ENCODE peak calls at places on chromosomes 4 and X, in ten cellular contexts. One of them, this sample, is unnamed.

GRCh38 chr4:108116423-108117168 is 52.1 kb downstream of the LEF1 start:
- ATAC-seq in psoas muscle: no peak
- ATAC-seq in lower lobe of right lung: no peak
- ATAC-seq in naive thymus-derived CD4-positive, alpha-beta T cell: peak
- ATAC-seq in upper lobe of right lung: no peak
- ATAC-seq in left lung: peak
- ATAC-seq in HCT116: no peak
- ATAC-seq in CD8-positive, alpha-beta T cell: peak
- ATAC-seq in A549: no peak
- ATAC-seq in upper lobe of left lung: peak
- ATAC-seq in this sample: no peak

GRCh38 chr4:26355392-26356052 is 34.7 kb downstream of the RBPJ start:
- ATAC-seq in upper lobe of right lung: no peak
- ATAC-seq in lower lobe of right lung: no peak
- ATAC-seq in CD8-positive, alpha-beta T cell: no peak
- ATAC-seq in naive thymus-derived CD4-positive, alpha-beta T cell: no peak
- ATAC-seq in HCT116: no peak
- ATAC-seq in left lung: no peak
- ATAC-seq in psoas muscle: no peak
- ATAC-seq in A549: no peak
- ATAC-seq in upper lobe of left lung: no peak
- ATAC-seq in this sample: no peak

GRCh38 chrX:38107028-38107427 is 100.7 kb downstream of the SYTL5 start:
- ATAC-seq in left lung: no peak
- ATAC-seq in upper lobe of right lung: no peak
- ATAC-seq in A549: no peak
- ATAC-seq in CD8-positive, alpha-beta T cell: no peak
- ATAC-seq in naive thymus-derived CD4-positive, alpha-beta T cell: no peak
- ATAC-seq in psoas muscle: no peak
- ATAC-seq in upper lobe of left lung: no peak
- ATAC-seq in HCT116: no peak
- ATAC-seq in lower lobe of right lung: no peak
- ATAC-seq in this sample: no peak

GRCh38 chr4:141220271-141220654 is 432 bp upstream of the ZNF330 start:
- ATAC-seq in A549: no peak
- ATAC-seq in upper lobe of left lung: no peak
- ATAC-seq in left lung: no peak
- ATAC-seq in naive thymus-derived CD4-positive, alpha-beta T cell: no peak
- ATAC-seq in CD8-positive, alpha-beta T cell: no peak
- ATAC-seq in upper lobe of right lung: no peak
- ATAC-seq in psoas muscle: no peak
- ATAC-seq in HCT116: no peak
- ATAC-seq in lower lobe of right lung: no peak
- ATAC-seq in this sample: no peak

GRCh38 chr4:98745372-98745771 is 87.0 kb upstream of the TSPAN5 start:
- ATAC-seq in HCT116: peak
- ATAC-seq in naive thymus-derived CD4-positive, alpha-beta T cell: no peak
- ATAC-seq in upper lobe of right lung: no peak
- ATAC-seq in upper lobe of left lung: no peak
- ATAC-seq in lower lobe of right lung: no peak
- ATAC-seq in A549: no peak
- ATAC-seq in CD8-positive, alpha-beta T cell: no peak
- ATAC-seq in left lung: peak
- ATAC-seq in psoas muscle: no peak
- ATAC-seq in this sample: no peak

GRCh38 chr4:2994917-2995316 is 31.5 kb downstream of the GRK4 start:
- ATAC-seq in upper lobe of right lung: no peak
- ATAC-seq in upper lobe of left lung: no peak
- ATAC-seq in lower lobe of right lung: no peak
- ATAC-seq in psoas muscle: no peak
- ATAC-seq in A549: no peak
- ATAC-seq in CD8-positive, alpha-beta T cell: no peak
- ATAC-seq in left lung: no peak
- ATAC-seq in naive thymus-derived CD4-positive, alpha-beta T cell: no peak
- ATAC-seq in HCT116: no peak
- ATAC-seq in this sample: no peak

GRCh38 chr4:98648602-98649001 is 9.8 kb downstream of the TSPAN5 start:
- ATAC-seq in CD8-positive, alpha-beta T cell: no peak
- ATAC-seq in psoas muscle: no peak
- ATAC-seq in upper lobe of left lung: no peak
- ATAC-seq in upper lobe of right lung: no peak
- ATAC-seq in A549: no peak
- ATAC-seq in naive thymus-derived CD4-positive, alpha-beta T cell: no peak
- ATAC-seq in lower lobe of right lung: no peak
- ATAC-seq in HCT116: no peak
- ATAC-seq in left lung: no peak
- ATAC-seq in this sample: no peak

GRCh38 chr4:108432418-108432817 is 188.0 kb upstream of the RPL34 start:
- ATAC-seq in upper lobe of left lung: no peak
- ATAC-seq in HCT116: no peak
- ATAC-seq in naive thymus-derived CD4-positive, alpha-beta T cell: no peak
- ATAC-seq in left lung: no peak
- ATAC-seq in A549: no peak
- ATAC-seq in CD8-positive, alpha-beta T cell: no peak
- ATAC-seq in upper lobe of right lung: no peak
- ATAC-seq in lower lobe of right lung: no peak
- ATAC-seq in psoas muscle: no peak
- ATAC-seq in this sample: no peak

GRCh38 chr4:121071640-121072037 is 696 bp downstream of the NDNF start:
- ATAC-seq in naive thymus-derived CD4-positive, alpha-beta T cell: no peak
- ATAC-seq in CD8-positive, alpha-beta T cell: no peak
- ATAC-seq in A549: no peak
- ATAC-seq in psoas muscle: no peak
- ATAC-seq in upper lobe of right lung: no peak
- ATAC-seq in lower lobe of right lung: no peak
- ATAC-seq in upper lobe of left lung: no peak
- ATAC-seq in left lung: no peak
- ATAC-seq in HCT116: no peak
- ATAC-seq in this sample: no peak

GRCh38 chr4:121073672-121074386 is 1.5 kb upstream of the NDNF start:
- ATAC-seq in left lung: peak
- ATAC-seq in A549: no peak
- ATAC-seq in CD8-positive, alpha-beta T cell: no peak
- ATAC-seq in lower lobe of right lung: peak
- ATAC-seq in HCT116: no peak
- ATAC-seq in naive thymus-derived CD4-positive, alpha-beta T cell: no peak
- ATAC-seq in psoas muscle: no peak
- ATAC-seq in upper lobe of left lung: peak
- ATAC-seq in upper lobe of right lung: peak
- ATAC-seq in this sample: no peak

GRCh38 chr4:121072080-121072835 is at the start of gene NDNF:
- ATAC-seq in upper lobe of right lung: peak
- ATAC-seq in HCT116: peak
- ATAC-seq in upper lobe of left lung: peak
- ATAC-seq in naive thymus-derived CD4-positive, alpha-beta T cell: peak
- ATAC-seq in left lung: peak
- ATAC-seq in A549: peak
- ATAC-seq in lower lobe of right lung: peak
- ATAC-seq in psoas muscle: peak
- ATAC-seq in CD8-positive, alpha-beta T cell: peak
- ATAC-seq in this sample: peak

GRCh38 chr4:121070696-121071639 is 1.4 kb downstream of the NDNF start:
- ATAC-seq in upper lobe of right lung: peak
- ATAC-seq in CD8-positive, alpha-beta T cell: peak
- ATAC-seq in HCT116: no peak
- ATAC-seq in left lung: peak
- ATAC-seq in psoas muscle: peak
- ATAC-seq in naive thymus-derived CD4-positive, alpha-beta T cell: peak
- ATAC-seq in A549: peak
- ATAC-seq in lower lobe of right lung: peak
- ATAC-seq in upper lobe of left lung: peak
- ATAC-seq in this sample: peak

DNA sequence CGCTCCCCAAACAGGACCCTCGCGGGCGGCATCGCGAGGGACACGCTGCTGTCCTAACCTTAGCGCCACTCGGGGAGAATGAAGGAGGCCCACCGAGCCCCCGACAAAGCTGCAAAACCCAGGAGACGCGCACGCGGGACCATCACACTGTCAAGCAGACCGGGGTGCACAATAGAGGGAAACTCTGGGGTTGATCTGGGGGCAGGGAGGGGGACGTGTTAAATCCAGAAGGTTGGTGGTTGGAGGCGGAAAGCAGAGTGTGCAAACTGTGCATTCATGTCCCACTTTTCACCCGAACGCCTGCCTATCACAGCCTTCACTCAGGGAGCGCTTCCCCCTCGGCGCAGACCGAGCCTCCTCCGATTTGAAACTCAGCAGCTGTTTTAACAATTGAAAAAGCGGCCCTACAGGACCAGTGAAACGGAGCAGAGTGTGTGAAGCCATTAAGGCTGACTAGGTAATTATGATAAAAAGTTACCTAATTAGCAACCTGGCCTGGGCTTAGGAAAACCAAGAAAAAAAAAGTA is 564 bp upstream of the NDNF start:
- ATAC-seq in psoas muscle: peak
- ATAC-seq in upper lobe of left lung: peak
- ATAC-seq in CD8-positive, alpha-beta T cell: no peak
- ATAC-seq in HCT116: no peak
- ATAC-seq in naive thymus-derived CD4-positive, alpha-beta T cell: peak
- ATAC-seq in lower lobe of right lung: peak
- ATAC-seq in left lung: peak
- ATAC-seq in upper lobe of right lung: peak
- ATAC-seq in A549: no peak
- ATAC-seq in this sample: no peak
- H3K4me3 ChIP-seq in psoas muscle: peak
- H3K4me3 ChIP-seq in upper lobe of left lung: peak
- H3K4me3 ChIP-seq in CD8-positive, alpha-beta T cell: peak
- H3K4me3 ChIP-seq in HCT116: no peak
- H3K4me3 ChIP-seq in naive thymus-derived CD4-positive, alpha-beta T cell: peak
- H3K4me3 ChIP-seq in lower lobe of right lung: peak
- H3K4me3 ChIP-seq in left lung: peak
- H3K4me3 ChIP-seq in upper lobe of right lung: peak
- H3K4me3 ChIP-seq in A549: peak
- H3K4me3 ChIP-seq in this sample: peak

GRCh38 chr4:177351611-177352010 is 41.9 kb downstream of the NEIL3 start:
- ATAC-seq in upper lobe of left lung: no peak
- ATAC-seq in left lung: no peak
- ATAC-seq in CD8-positive, alpha-beta T cell: no peak
- ATAC-seq in HCT116: no peak
- ATAC-seq in psoas muscle: no peak
- ATAC-seq in A549: no peak
- ATAC-seq in upper lobe of right lung: no peak
- ATAC-seq in lower lobe of right lung: no peak
- ATAC-seq in naive thymus-derived CD4-positive, alpha-beta T cell: no peak
- ATAC-seq in this sample: no peak

GRCh38 chr4:177356921-177357320 is 47.2 kb downstream of the NEIL3 start:
- ATAC-seq in psoas muscle: no peak
- ATAC-seq in naive thymus-derived CD4-positive, alpha-beta T cell: no peak
- ATAC-seq in upper lobe of right lung: no peak
- ATAC-seq in CD8-positive, alpha-beta T cell: no peak
- ATAC-seq in A549: no peak
- ATAC-seq in left lung: no peak
- ATAC-seq in lower lobe of right lung: no peak
- ATAC-seq in upper lobe of left lung: no peak
- ATAC-seq in HCT116: no peak
- ATAC-seq in this sample: no peak

GRCh38 chr4:177356191-177356590 is 46.5 kb downstream of the NEIL3 start:
- ATAC-seq in left lung: no peak
- ATAC-seq in naive thymus-derived CD4-positive, alpha-beta T cell: no peak
- ATAC-seq in upper lobe of left lung: no peak
- ATAC-seq in CD8-positive, alpha-beta T cell: no peak
- ATAC-seq in A549: no peak
- ATAC-seq in HCT116: no peak
- ATAC-seq in upper lobe of right lung: no peak
- ATAC-seq in lower lobe of right lung: no peak
- ATAC-seq in psoas muscle: no peak
- ATAC-seq in this sample: no peak
- H3K4me3 ChIP-seq in left lung: no peak
- H3K4me3 ChIP-seq in naive thymus-derived CD4-positive, alpha-beta T cell: no peak
- H3K4me3 ChIP-seq in upper lobe of left lung: no peak
- H3K4me3 ChIP-seq in CD8-positive, alpha-beta T cell: no peak
- H3K4me3 ChIP-seq in A549: no peak
- H3K4me3 ChIP-seq in HCT116: no peak
- H3K4me3 ChIP-seq in upper lobe of right lung: no peak
- H3K4me3 ChIP-seq in lower lobe of right lung: no peak
- H3K4me3 ChIP-seq in psoas muscle: no peak
- H3K4me3 ChIP-seq in this sample: no peak

GRCh38 chr4:6641164-6641970 is 882 bp downstream of the MRFAP1 start:
- ATAC-seq in HCT116: peak
- ATAC-seq in psoas muscle: peak
- ATAC-seq in upper lobe of right lung: peak
- ATAC-seq in left lung: peak
- ATAC-seq in lower lobe of right lung: peak
- ATAC-seq in CD8-positive, alpha-beta T cell: peak
- ATAC-seq in upper lobe of left lung: peak
- ATAC-seq in naive thymus-derived CD4-positive, alpha-beta T cell: peak
- ATAC-seq in A549: peak
- ATAC-seq in this sample: peak

GRCh38 chr4:6640292-6641163 is at the start of gene MRFAP1:
- ATAC-seq in lower lobe of right lung: peak
- ATAC-seq in left lung: peak
- ATAC-seq in upper lobe of left lung: peak
- ATAC-seq in HCT116: peak
- ATAC-seq in A549: peak
- ATAC-seq in psoas muscle: peak
- ATAC-seq in CD8-positive, alpha-beta T cell: peak
- ATAC-seq in naive thymus-derived CD4-positive, alpha-beta T cell: peak
- ATAC-seq in upper lobe of right lung: peak
- ATAC-seq in this sample: peak

GRCh38 chr4:6644792-6645530 is 4.5 kb downstream of the MRFAP1 start:
- ATAC-seq in lower lobe of right lung: no peak
- ATAC-seq in psoas muscle: no peak
- ATAC-seq in A549: no peak
- ATAC-seq in upper lobe of right lung: no peak
- ATAC-seq in upper lobe of left lung: no peak
- ATAC-seq in naive thymus-derived CD4-positive, alpha-beta T cell: no peak
- ATAC-seq in CD8-positive, alpha-beta T cell: no peak
- ATAC-seq in left lung: no peak
- ATAC-seq in HCT116: no peak
- ATAC-seq in this sample: no peak

GRCh38 chr4:6641971-6642320 is 1.5 kb downstream of the MRFAP1 start:
- ATAC-seq in A549: no peak
- ATAC-seq in psoas muscle: no peak
- ATAC-seq in upper lobe of right lung: no peak
- ATAC-seq in naive thymus-derived CD4-positive, alpha-beta T cell: no peak
- ATAC-seq in HCT116: no peak
- ATAC-seq in CD8-positive, alpha-beta T cell: no peak
- ATAC-seq in left lung: no peak
- ATAC-seq in upper lobe of left lung: no peak
- ATAC-seq in lower lobe of right lung: no peak
- ATAC-seq in this sample: no peak

GRCh38 chr4:6643141-6643847 is 2.8 kb downstream of the MRFAP1 start:
- ATAC-seq in CD8-positive, alpha-beta T cell: no peak
- ATAC-seq in psoas muscle: no peak
- ATAC-seq in upper lobe of right lung: no peak
- ATAC-seq in A549: no peak
- ATAC-seq in lower lobe of right lung: no peak
- ATAC-seq in left lung: no peak
- ATAC-seq in upper lobe of left lung: no peak
- ATAC-seq in naive thymus-derived CD4-positive, alpha-beta T cell: no peak
- ATAC-seq in HCT116: no peak
- ATAC-seq in this sample: no peak
- H3K4me3 ChIP-seq in CD8-positive, alpha-beta T cell: no peak
- H3K4me3 ChIP-seq in psoas muscle: peak
- H3K4me3 ChIP-seq in upper lobe of right lung: no peak
- H3K4me3 ChIP-seq in A549: no peak
- H3K4me3 ChIP-seq in lower lobe of right lung: no peak
- H3K4me3 ChIP-seq in left lung: peak
- H3K4me3 ChIP-seq in upper lobe of left lung: no peak
- H3K4me3 ChIP-seq in naive thymus-derived CD4-positive, alpha-beta T cell: no peak
- H3K4me3 ChIP-seq in HCT116: no peak
- H3K4me3 ChIP-seq in this sample: no peak

DNA sequence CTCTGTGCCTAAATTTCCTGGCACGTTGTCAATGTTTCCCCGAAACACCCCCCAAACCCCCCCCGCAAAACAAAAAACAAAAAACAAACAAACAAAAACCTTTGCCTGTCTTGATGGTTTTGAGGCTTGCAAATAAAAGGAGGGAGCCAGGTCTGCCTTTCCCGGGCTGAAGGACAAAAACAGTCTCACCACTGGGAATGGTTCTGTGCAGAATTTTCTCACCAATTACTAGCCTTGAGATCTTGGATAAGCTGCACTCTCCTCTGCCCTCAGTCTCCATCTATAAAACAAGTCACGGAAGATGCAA is 15.5 kb downstream of the NKX3-2 start:
- ATAC-seq in upper lobe of left lung: no peak
- ATAC-seq in CD8-positive, alpha-beta T cell: no peak
- ATAC-seq in naive thymus-derived CD4-positive, alpha-beta T cell: no peak
- ATAC-seq in psoas muscle: no peak
- ATAC-seq in left lung: no peak
- ATAC-seq in lower lobe of right lung: no peak
- ATAC-seq in upper lobe of right lung: no peak
- ATAC-seq in HCT116: no peak
- ATAC-seq in A549: no peak
- ATAC-seq in this sample: no peak
- H3K4me3 ChIP-seq in upper lobe of left lung: no peak
- H3K4me3 ChIP-seq in CD8-positive, alpha-beta T cell: no peak
- H3K4me3 ChIP-seq in naive thymus-derived CD4-positive, alpha-beta T cell: no peak
- H3K4me3 ChIP-seq in psoas muscle: no peak
- H3K4me3 ChIP-seq in left lung: no peak
- H3K4me3 ChIP-seq in lower lobe of right lung: no peak
- H3K4me3 ChIP-seq in upper lobe of right lung: no peak
- H3K4me3 ChIP-seq in HCT116: no peak
- H3K4me3 ChIP-seq in A549: no peak
- H3K4me3 ChIP-seq in this sample: no peak